ENCODE peak calls at places on chromosomes 3 and 15, in six cellular contexts. G, U, O, J, B and X are unnamed samples.

GRCh38 chr15:101162701-101163483 is 89.0 kb downstream of the CHSY1 start:
- DNase-seq in G (no peak), U (no peak), O (no peak), J (no peak), B (no peak), X (no peak)

GRCh38 chr15:29103825-29104565 is 165.6 kb downstream of the NSMCE3 start:
- DNase-seq in G (peak), U (peak), O (peak), J (peak), B (no peak), X (peak)

GRCh38 chr3:127233371-127233770 is 40.4 kb downstream of the PRR23E start:
- DNase-seq in G (no peak), U (no peak), O (no peak), J (peak), B (no peak), X (no peak)

GRCh38 chr15:74319596-74320357 is 47.7 kb downstream of the CYP11A1 start:
- DNase-seq in G (no peak), U (no peak), O (no peak), J (no peak), B (no peak), X (no peak)

GRCh38 chr15:61390138-61390537 is 161.0 kb upstream of the RORA start:
- DNase-seq in G (no peak), U (no peak), O (no peak), J (no peak), B (no peak), X (no peak)

GRCh38 chr15:76998661-76999285 is 3.8 kb downstream of the PSTPIP1 start:
- DNase-seq in G (no peak), U (no peak), O (no peak), J (no peak), B (no peak), X (no peak)

GRCh38 chr3:194840661-194841514 is 155.2 kb downstream of the FAM43A start:
- DNase-seq in G (no peak), U (peak), O (no peak), J (peak), B (no peak), X (no peak)

GRCh38 chr15:38991126-38991525 is 426.5 kb upstream of the RASGRP1 start:
- DNase-seq in G (no peak), U (peak), O (peak), J (peak), B (no peak), X (no peak)

GRCh38 chr15:99197861-99198260 is 51.5 kb downstream of the TTC23 start:
- DNase-seq in G (no peak), U (no peak), O (no peak), J (no peak), B (no peak), X (no peak)

GRCh38 chr3:114079761-114080160 is 23.2 kb downstream of the QTRT2 start:
- DNase-seq in G (no peak), U (no peak), O (no peak), J (no peak), B (no peak), X (no peak)

GRCh38 chr3:10274601-10275000 is 18.1 kb downstream of the GHRL start:
- DNase-seq in G (no peak), U (no peak), O (no peak), J (no peak), B (no peak), X (no peak)

GRCh38 chr3:144463916-144464315 is 492.3 kb downstream of the DIPK2A start:
- DNase-seq in G (no peak), U (peak), O (no peak), J (no peak), B (no peak), X (no peak)

GRCh38 chr15:25682349-25682748 is 180.8 kb downstream of the ATP10A start:
- DNase-seq in G (no peak), U (no peak), O (no peak), J (no peak), B (no peak), X (no peak)

GRCh38 chr3:113536627-113537101 is 4.3 kb downstream of the SIDT1 start:
- DNase-seq in G (no peak), U (no peak), O (no peak), J (peak), B (no peak), X (no peak)

GRCh38 chr15:98321916-98322315 is 326.4 kb upstream of the IGF1R start:
- DNase-seq in G (no peak), U (no peak), O (no peak), J (peak), B (no peak), X (no peak)

GRCh38 chr3:173371848-173372487 is 25.6 kb upstream of the NLGN1 start:
- DNase-seq in G (no peak), U (peak), O (no peak), J (peak), B (no peak), X (no peak)

GRCh38 chr15:50906954-50907865 is 1.3 kb upstream of the AP4E1 start:
- DNase-seq in G (peak), U (no peak), O (peak), J (no peak), B (peak), X (no peak)

GRCh38 chr3:195411831-195412230 is 31.0 kb downstream of the ACAP2 start:
- DNase-seq in G (no peak), U (no peak), O (no peak), J (no peak), B (no peak), X (no peak)

GRCh38 chr3:65971281-65972252 is 67.2 kb downstream of the MAGI1 start:
- DNase-seq in G (no peak), U (no peak), O (no peak), J (no peak), B (no peak), X (no peak)

GRCh38 chr3:34185301-34185700 is 386.9 kb downstream of the PDCD6IP start:
- DNase-seq in G (no peak), U (no peak), O (no peak), J (no peak), B (no peak), X (no peak)

GRCh38 chr3:119786409-119786808 is 4.5 kb downstream of the NR1I2 start:
- DNase-seq in G (no peak), U (no peak), O (no peak), J (no peak), B (no peak), X (no peak)